ENCODE peak calls at places on chromosome 20, in ten cellular contexts. B is A549; J is coronary artery; O is NCI-H1105; X is nucleus accumbens; V is pancreas; F is NCI-H1930; P is left lung; D is activated CD4-positive, alpha-beta T cell treated with anti-CD3 and anti-CD28 coated beads for 36 hours; C is left cardiac atrium. K is an unnamed sample.

GRCh38 chr20:38722708-38723068 is 1.6 kb upstream of the SLC32A1 start:
- DNase-seq in X (no peak), C (no peak), O (no peak), V (no peak), F (no peak), B (no peak), P (no peak), D (no peak), J (no peak), K (no peak)

GRCh38 chr20:34299925-34300806 is 3.0 kb downstream of the AHCY start:
- DNase-seq in C (no peak), F (no peak), V (no peak), P (no peak), O (peak), X (no peak), D (no peak), J (no peak), B (no peak), K (no peak)

GRCh38 chr20:63687419-63688233 is 8.8 kb upstream of the TNFRSF6B start:
- DNase-seq in C (no peak), X (no peak), B (no peak), F (no peak), J (no peak), D (peak), P (no peak), O (no peak), V (peak), K (no peak)

GRCh38 chr20:47241345-47241781 is 115.1 kb downstream of the ZMYND8 start:
- DNase-seq in J (no peak), X (no peak), P (no peak), C (no peak), B (no peak), V (no peak), D (no peak), F (no peak), O (no peak), K (no peak)

GRCh38 chr20:54267510-54268003 is 59.7 kb downstream of the PFDN4 start:
- DNase-seq in V (no peak), F (no peak), O (no peak), D (no peak), P (peak), X (no peak), J (no peak), B (no peak), C (no peak), K (no peak)

GRCh38 chr20:38985603-38986170 is 23.5 kb downstream of the DHX35 start:
- DNase-seq in V (no peak), O (no peak), X (no peak), F (no peak), P (no peak), J (no peak), B (no peak), C (no peak), D (no peak), K (no peak)

GRCh38 chr20:25038103-25038410 is 19.9 kb downstream of the ACSS1 start:
- DNase-seq in F (no peak), O (no peak), B (no peak), X (no peak), P (no peak), V (peak), J (no peak), C (peak), D (no peak), K (no peak)

GRCh38 chr20:46027245-46027853 is 1.7 kb upstream of the SLC12A5 start:
- DNase-seq in C (peak), J (no peak), B (peak), X (no peak), P (no peak), O (no peak), F (no peak), V (no peak), D (peak), K (no peak)